ENCODE peak calls at places on chromosomes 7 and 10, in seven cellular contexts. Q is NCI-H1694 treated with DMSO at 0.1 percent for 48 hours, T is prostate gland, O is substantia nigra, G is cardiac fibroblast, I is posterior cingulate gyrus, K is AG08395. B is an unnamed sample.
A peak's percentile ranks its signal among the peaks of the same experiment; 100 is the strongest.

GRCh38 chr10:490256-490655 is 199.2 kb downstream of the DIP2C start:
- DNase-seq in K (peak; percentile 83), Q (no peak), T (no peak), O (no peak), G (peak; percentile 84), I (peak; percentile 29), B (peak; percentile 70)

GRCh38 chr7:48130658-48131108 is 40.6 kb upstream of the ABCA13 start:
- DNase-seq in K (peak; percentile 69), I (no peak), T (no peak), G (no peak), Q (no peak), O (no peak), B (no peak)

GRCh38 chr7:85749715-85750453 is 563.0 kb upstream of the SEMA3D start:
- DNase-seq in T (no peak), Q (no peak), G (no peak), I (peak; percentile 50), O (no peak), K (no peak), B (no peak)

GRCh38 chr7:159107052-159107892 is 37.4 kb downstream of the VIPR2 start:
- DNase-seq in Q (no peak), T (no peak), G (no peak), O (no peak), I (peak; percentile 58), K (no peak), B (no peak)

GRCh38 chr10:26860026-26860541 is 674 bp downstream of the ABI1 start:
- DNase-seq in T (peak; percentile 49), O (no peak), I (peak; percentile 89), G (peak; percentile 81), K (peak; percentile 53), Q (no peak), B (peak; percentile 56)

GRCh38 chr10:80090120-80090519 is 11.7 kb downstream of the TMEM254 start:
- DNase-seq in I (no peak), Q (peak; percentile 96), K (no peak), G (no peak), O (no peak), T (no peak), B (no peak)

GRCh38 chr7:86733783-86734182 is 90.1 kb downstream of the GRM3 start:
- DNase-seq in O (no peak), T (no peak), Q (no peak), K (no peak), G (no peak), I (peak; percentile 56), B (no peak)

GRCh38 chr10:125087191-125087896 is 73.0 kb downstream of the CTBP2 start:
- DNase-seq in Q (no peak), I (no peak), K (no peak), O (no peak), G (no peak), T (no peak), B (no peak)

GRCh38 chr7:152342796-152343195 is 93.0 kb downstream of the KMT2C start:
- DNase-seq in G (no peak), O (no peak), T (no peak), I (no peak), K (no peak), Q (no peak), B (no peak)

GRCh38 chr7:18886801-18887200 is 230.6 kb downstream of the TWIST1 start:
- DNase-seq in I (no peak), T (no peak), G (no peak), O (no peak), K (no peak), Q (no peak), B (no peak)

GRCh38 chr10:114043532-114044250 is at the start of gene ADRB1:
- DNase-seq in O (peak; percentile 83), Q (peak; percentile 43), I (peak; percentile 98), K (peak; percentile 20), G (peak; percentile 25), T (peak; percentile 98), B (peak; percentile 17)

GRCh38 chr10:66394287-66395063 is 531.4 kb upstream of the LRRTM3 start:
- DNase-seq in K (no peak), T (no peak), Q (no peak), G (no peak), I (no peak), O (no peak), B (no peak)

GRCh38 chr10:93225938-93226337 is 152.2 kb downstream of the CYP26A1 start:
- DNase-seq in T (no peak), Q (no peak), O (no peak), G (no peak), I (no peak), K (no peak), B (no peak)

GRCh38 chr10:4285121-4285520 is 500.1 kb upstream of the KLF6 start:
- DNase-seq in T (no peak), G (no peak), O (no peak), I (no peak), Q (no peak), K (peak; percentile 27), B (no peak)

GRCh38 chr7:94145602-94146001 is 141.4 kb upstream of the BET1 start:
- DNase-seq in O (no peak), K (peak; percentile 55), G (peak; percentile 60), T (no peak), I (no peak), Q (no peak), B (peak; percentile 7)

GRCh38 chr7:96833701-96834453 is 124.2 kb upstream of the SEM1 start:
- DNase-seq in K (no peak), O (no peak), Q (no peak), G (no peak), T (no peak), I (no peak), B (no peak)

GRCh38 chr7:127704211-127704610 is 52.2 kb downstream of the SND1 start:
- DNase-seq in K (no peak), T (no peak), I (no peak), O (no peak), G (no peak), Q (peak; percentile 67), B (no peak)

GRCh38 chr10:77583527-77583926 is 54.1 kb downstream of the KCNMA1 start:
- DNase-seq in T (no peak), K (no peak), O (no peak), I (no peak), Q (no peak), G (no peak), B (no peak)

GRCh38 chr7:116138202-116138801 is 72.0 kb upstream of the TES start:
- DNase-seq in K (peak; percentile 71), I (no peak), O (no peak), Q (peak; percentile 51), G (peak; percentile 73), T (peak; percentile 10), B (peak; percentile 12)

GRCh38 chr10:6647811-6648526 is 67.9 kb upstream of the PRKCQ start:
- DNase-seq in Q (no peak), K (peak; percentile 4), O (peak; percentile 43), G (no peak), T (no peak), I (peak; percentile 91), B (no peak)

GRCh38 chr7:5636914-5637313 is 144.5 kb downstream of the RNF216 start:
- DNase-seq in G (peak; percentile 93), K (peak; percentile 96), T (no peak), O (no peak), I (peak; percentile 95), Q (no peak), B (peak; percentile 95)